ENCODE peak calls at places on chromosomes 7 and 10, in five cellular contexts. V is astrocyte; P is spleen; A is effector CD4-positive, alpha-beta T cell; W is D341Med. Y is an unnamed sample.

GRCh38 chr10:11874568-11875182 is 51.5 kb downstream of the PROSER2 start:
- DNase-seq in V (peak), P (peak), A (no peak), W (no peak), Y (no peak)

GRCh38 chr10:100878291-100878910 is 34.4 kb upstream of the SLF2 start:
- DNase-seq in V (peak), P (no peak), A (no peak), W (peak), Y (peak)

GRCh38 chr10:99908512-99908911 is 101.2 kb downstream of the DNMBP start:
- DNase-seq in V (peak), P (no peak), A (no peak), W (no peak), Y (no peak)

GRCh38 chr7:80439894-80440811 is 71.7 kb downstream of the GNAT3 start:
- DNase-seq in V (peak), P (no peak), A (no peak), W (no peak), Y (no peak)

GRCh38 chr7:22569586-22570321 is 69.8 kb upstream of the STEAP1B start:
- DNase-seq in V (peak), P (no peak), A (no peak), W (no peak), Y (no peak)

GRCh38 chr10:36354633-36355032 is 712.5 kb upstream of the FZD8 start:
- DNase-seq in V (no peak), P (no peak), A (no peak), W (no peak), Y (no peak)

GRCh38 chr10:86899670-86900276 is 57.6 kb downstream of the MMRN2 start:
- DNase-seq in V (peak), P (no peak), A (peak), W (peak), Y (no peak)

GRCh38 chr10:1095498-1095897 is 39.3 kb downstream of the WDR37 start:
- DNase-seq in V (no peak), P (no peak), A (no peak), W (no peak), Y (no peak)

GRCh38 chr10:93346712-93347111 is 135.4 kb downstream of the MYOF start:
- DNase-seq in V (peak), P (no peak), A (no peak), W (no peak), Y (no peak)

GRCh38 chr7:68977709-68978108 is 620.6 kb upstream of the AUTS2 start:
- DNase-seq in V (no peak), P (no peak), A (no peak), W (no peak), Y (no peak)

GRCh38 chr7:98733036-98733435 is 116.0 kb downstream of the NPTX2 start:
- DNase-seq in V (no peak), P (no peak), A (no peak), W (peak), Y (no peak)

GRCh38 chr10:121459765-121460453 is 138.3 kb downstream of the FGFR2 start:
- DNase-seq in V (peak), P (no peak), A (no peak), W (no peak), Y (no peak)

GRCh38 chr7:48112431-48113165 is 23.5 kb downstream of the UPP1 start:
- DNase-seq in V (peak), P (no peak), A (no peak), W (no peak), Y (no peak)

GRCh38 chr7:137331378-137331777 is 12.2 kb downstream of the PTN start:
- DNase-seq in V (peak), P (no peak), A (no peak), W (no peak), Y (no peak)

GRCh38 chr7:30813466-30813865 is 42.2 kb downstream of the MINDY4 start:
- DNase-seq in V (no peak), P (no peak), A (no peak), W (no peak), Y (no peak)

GRCh38 chr10:65818990-65819389 is 1106.8 kb upstream of the LRRTM3 start:
- DNase-seq in V (no peak), P (no peak), A (no peak), W (no peak), Y (no peak)

GRCh38 chr7:85682819-85683218 is 496.0 kb upstream of the SEMA3D start:
- DNase-seq in V (peak), P (no peak), A (no peak), W (no peak), Y (no peak)

Y was measured in HS-5.